ENCODE peak calls at places on chromosomes 13 and 19, in eight cellular contexts. S, D, J, C, A, Z, M and L are unnamed samples.

GRCh38 chr19:6067975-6068374 is 42.3 kb downstream of the RFX2 start:
- DNase-seq in S (no peak), D (no peak), J (peak), C (no peak), A (no peak), Z (no peak), M (no peak), L (no peak)

GRCh38 chr19:5572556-5573286 is 5.0 kb upstream of the TINCR start:
- DNase-seq in S (no peak), D (no peak), J (peak), C (peak), A (no peak), Z (no peak), M (no peak), L (no peak)

GRCh38 chr13:45749026-45749759 is 47.1 kb downstream of the CBY2 start:
- DNase-seq in S (no peak), D (no peak), J (no peak), C (no peak), A (no peak), Z (no peak), M (no peak), L (no peak)

GRCh38 chr13:69331245-69331644 is 776.4 kb upstream of the ATXN8OS start:
- DNase-seq in S (no peak), D (no peak), J (no peak), C (no peak), A (no peak), Z (no peak), M (no peak), L (no peak)

GRCh38 chr19:45815501-45816216 is 551 bp upstream of the RSPH6A start:
- DNase-seq in S (no peak), D (no peak), J (no peak), C (no peak), A (no peak), Z (no peak), M (no peak), L (no peak)

GRCh38 chr19:16167055-16167454 is 6.3 kb downstream of the CIB3 start:
- DNase-seq in S (no peak), D (no peak), J (no peak), C (no peak), A (no peak), Z (no peak), M (no peak), L (no peak)

GRCh38 chr19:58439576-58440554 is at the start of gene ZNF132:
- DNase-seq in S (peak), D (peak), J (peak), C (peak), A (peak), Z (peak), M (peak), L (no peak)

GRCh38 chr19:35977446-35978222 is 17.4 kb upstream of the SDHAF1 start:
- DNase-seq in S (no peak), D (no peak), J (no peak), C (peak), A (no peak), Z (no peak), M (no peak), L (no peak)

GRCh38 chr13:47545630-47546029 is 455.4 kb downstream of the SUCLA2 start:
- DNase-seq in S (no peak), D (no peak), J (no peak), C (no peak), A (no peak), Z (no peak), M (no peak), L (no peak)

GRCh38 chr19:35571406-35571965 is 8.0 kb upstream of the ATP4A start:
- DNase-seq in S (no peak), D (no peak), J (no peak), C (no peak), A (no peak), Z (no peak), M (no peak), L (no peak)

GRCh38 chr19:32830231-32831014 is 39.1 kb downstream of the SLC7A9 start:
- DNase-seq in S (no peak), D (no peak), J (no peak), C (no peak), A (no peak), Z (no peak), M (no peak), L (peak)

GRCh38 chr13:20102776-20103175 is 58.1 kb downstream of the GJA3 start:
- DNase-seq in S (no peak), D (no peak), J (no peak), C (no peak), A (no peak), Z (no peak), M (no peak), L (no peak)

GRCh38 chr13:112068531-112069062 is 1.6 kb downstream of the SOX1 start:
- DNase-seq in S (no peak), D (no peak), J (no peak), C (no peak), A (no peak), Z (no peak), M (no peak), L (no peak)

GRCh38 chr19:18503971-18504885 is 17.6 kb downstream of the ELL start:
- DNase-seq in S (peak), D (no peak), J (peak), C (peak), A (no peak), Z (no peak), M (peak), L (no peak)

GRCh38 chr13:93320942-93321341 is 94.3 kb downstream of the GPC6 start:
- DNase-seq in S (no peak), D (no peak), J (no peak), C (no peak), A (no peak), Z (no peak), M (no peak), L (no peak)

GRCh38 chr13:114339779-114340534 is 25.7 kb downstream of the CHAMP1 start:
- DNase-seq in S (peak), D (no peak), J (peak), C (peak), A (no peak), Z (no peak), M (peak), L (peak)

GRCh38 chr13:50081899-50082425 is 66.7 kb downstream of the KCNRG start:
- DNase-seq in S (peak), D (peak), J (peak), C (peak), A (peak), Z (peak), M (peak), L (peak)

GRCh38 chr19:5667751-5668271 is 12.5 kb downstream of the MICOS13 start:
- DNase-seq in S (no peak), D (no peak), J (no peak), C (no peak), A (no peak), Z (no peak), M (no peak), L (no peak)

GRCh38 chr13:66210677-66211076 is 1019.5 kb downstream of the PCDH9 start:
- DNase-seq in S (no peak), D (no peak), J (no peak), C (peak), A (no peak), Z (no peak), M (no peak), L (peak)

GRCh38 chr13:46321494-46322225 is 65.4 kb downstream of the RUBCNL start:
- DNase-seq in S (peak), D (peak), J (peak), C (peak), A (peak), Z (no peak), M (peak), L (peak)

GRCh38 chr13:87669379-87669978 is 1.7 kb upstream of the SLITRK5 start:
- DNase-seq in S (no peak), D (no peak), J (no peak), C (peak), A (no peak), Z (no peak), M (no peak), L (no peak)

GRCh38 chr13:51895906-51896888 is 34.4 kb downstream of the CCDC70 start:
- DNase-seq in S (peak), D (no peak), J (peak), C (peak), A (peak), Z (no peak), M (peak), L (peak)

GRCh38 chr13:76856141-76856571 is 30.0 kb downstream of the KCTD12 start:
- DNase-seq in S (no peak), D (no peak), J (no peak), C (no peak), A (no peak), Z (no peak), M (no peak), L (no peak)

GRCh38 chr19:22332924-22333323 is 46.7 kb downstream of the ZNF729 start:
- DNase-seq in S (no peak), D (no peak), J (no peak), C (no peak), A (no peak), Z (no peak), M (no peak), L (no peak)

GRCh38 chr19:43719918-43720317 is 4.0 kb downstream of the IRGC start:
- DNase-seq in S (no peak), D (no peak), J (no peak), C (no peak), A (no peak), Z (no peak), M (no peak), L (no peak)

GRCh38 chr13:75489502-75490263 is 7.7 kb upstream of the TBC1D4 start:
- DNase-seq in S (peak), D (no peak), J (peak), C (peak), A (peak), Z (no peak), M (peak), L (no peak)

GRCh38 chr19:38304866-38305429 is 897 bp downstream of the C19orf33 start:
- DNase-seq in S (peak), D (peak), J (peak), C (peak), A (peak), Z (peak), M (peak), L (peak)
- TF ChIP-seq POLR2A in S (peak), D (peak), J (peak), C (peak), A (no peak), Z (peak), M (no peak), L (peak)

GRCh38 chr19:1101337-1101698 is 2.5 kb upstream of the GPX4 start:
- DNase-seq in S (no peak), D (no peak), J (peak), C (no peak), A (peak), Z (no peak), M (peak), L (no peak)
- TF ChIP-seq POLR2A in S (no peak), D (no peak), J (no peak), C (no peak), A (no peak), Z (no peak), M (no peak), L (no peak)

GRCh38 chr19:47075179-47075811 is 26.9 kb upstream of the TMEM160 start:
- DNase-seq in S (no peak), D (no peak), J (no peak), C (no peak), A (peak), Z (no peak), M (no peak), L (no peak)
- TF ChIP-seq POLR2A in S (no peak), D (no peak), J (no peak), C (no peak), A (no peak), Z (no peak), M (no peak), L (no peak)

GRCh38 chr19:2150794-2151338 is 500 bp downstream of the AP3D1 start:
- DNase-seq in S (peak), D (no peak), J (peak), C (no peak), A (peak), Z (no peak), M (no peak), L (no peak)
- TF ChIP-seq POLR2A in S (no peak), D (no peak), J (no peak), C (no peak), A (no peak), Z (no peak), M (no peak), L (no peak)

DNA sequence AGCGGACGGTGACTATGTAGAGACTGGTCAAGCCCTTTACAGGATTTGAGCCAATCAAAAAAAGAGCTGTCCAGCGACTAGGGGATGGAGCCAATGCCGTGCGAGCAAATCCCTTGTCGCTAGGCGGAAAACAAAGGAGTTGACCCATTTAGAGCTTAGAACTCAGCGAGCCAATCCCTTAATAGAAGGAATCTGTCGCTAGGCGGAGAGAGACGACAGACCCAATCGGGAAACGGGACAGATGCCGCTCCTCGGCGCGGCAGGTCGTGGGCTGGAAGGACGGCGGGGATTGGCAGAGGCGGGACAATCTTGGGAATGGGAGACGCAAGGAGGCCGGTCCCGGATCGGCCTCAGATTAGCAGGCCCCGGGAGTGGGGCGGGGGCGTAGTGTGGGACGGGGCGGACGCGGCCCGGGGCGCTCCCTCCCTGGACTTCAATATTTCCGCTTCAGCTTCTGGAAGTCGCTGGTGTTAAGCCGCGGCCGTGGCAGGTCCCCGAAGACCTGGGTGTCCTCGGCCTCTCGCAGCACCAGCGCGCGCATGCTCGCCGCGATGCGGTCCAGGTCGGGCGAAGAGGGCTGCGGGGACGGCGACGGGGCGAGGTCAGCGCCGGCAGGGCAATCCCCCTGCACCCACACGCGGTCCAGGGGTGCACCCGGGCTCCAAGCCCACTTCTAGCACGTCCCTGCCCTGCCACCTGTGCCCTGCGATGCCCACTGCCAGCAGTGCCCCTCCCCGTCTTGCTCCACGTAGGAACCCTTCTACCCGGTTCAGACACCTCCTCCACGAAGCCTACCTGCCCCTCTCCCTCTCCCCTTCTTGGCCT is 2.3 kb upstream of the PNKP start:
- DNase-seq in S (peak), D (peak), J (peak), C (peak), A (peak), Z (peak), M (peak), L (peak)
- TF ChIP-seq POLR2A in S (peak), D (peak), J (peak), C (peak), A (no peak), Z (peak), M (no peak), L (peak)